ENCODE peak calls at places on chromosomes 16 and 17, in five cellular contexts. Q is OCI-LY7, A is astrocyte of the spinal cord, O is dorsolateral prefrontal cortex, F is AG10803. M is an unnamed sample.

GRCh38 chr17:67157732-67158639 is 87.0 kb downstream of the HELZ start:
- DNase-seq in Q (peak; percentile 39), A (peak; percentile 38), O (no peak), F (peak; percentile 41), M (no peak)

GRCh38 chr17:61485067-61485775 is 33.0 kb downstream of the TBX4 start:
- DNase-seq in Q (no peak), A (no peak), O (no peak), F (no peak), M (no peak)

GRCh38 chr17:40953876-40954275 is 12.9 kb downstream of the KRT39 start:
- DNase-seq in Q (no peak), A (peak; percentile 76), O (no peak), F (peak; percentile 90), M (peak; percentile 81)

GRCh38 chr17:29784661-29785060 is 145.4 kb downstream of the SSH2 start:
- DNase-seq in Q (no peak), A (peak; percentile 23), O (no peak), F (peak; percentile 6), M (no peak)

GRCh38 chr17:40827746-40828453 is 5.5 kb upstream of the KRT10 start:
- DNase-seq in Q (no peak), A (peak; percentile 70), O (no peak), F (no peak), M (no peak)

GRCh38 chr17:43377056-43377810 is 21.6 kb upstream of the ARL4D start:
- DNase-seq in Q (no peak), A (no peak), O (no peak), F (no peak), M (no peak)

GRCh38 chr17:29170682-29171081 is 9.5 kb downstream of the MYO18A start:
- DNase-seq in Q (no peak), A (no peak), O (no peak), F (no peak), M (no peak)

GRCh38 chr17:35315283-35315682 is 58.1 kb downstream of the SLFN11 start:
- DNase-seq in Q (no peak), A (peak; percentile 84), O (no peak), F (peak; percentile 91), M (peak; percentile 44)

GRCh38 chr16:84141143-84141670 is 3.8 kb downstream of the HSDL1 start:
- DNase-seq in Q (peak; percentile 69), A (no peak), O (no peak), F (no peak), M (no peak)

GRCh38 chr17:40362696-40363479 is 1.6 kb downstream of the GJD3 start:
- DNase-seq in Q (peak; percentile 82), A (peak; percentile 75), O (no peak), F (peak; percentile 73), M (no peak)

GRCh38 chr17:63823659-63824331 is 3.4 kb upstream of the PSMC5 start:
- DNase-seq in Q (no peak), A (no peak), O (no peak), F (no peak), M (no peak)

GRCh38 chr16:19644877-19645276 is 73.2 kb downstream of the KNOP1 start:
- DNase-seq in Q (no peak), A (peak; percentile 48), O (no peak), F (no peak), M (no peak)

GRCh38 chr17:28570716-28571254 is 539 bp downstream of the PIGS start:
- DNase-seq in Q (peak; percentile 38), A (no peak), O (peak; percentile 43), F (no peak), M (no peak)

GRCh38 chr16:71899171-71899570 is 3.8 kb downstream of the IST1 start:
- DNase-seq in Q (no peak), A (no peak), O (no peak), F (no peak), M (no peak)

GRCh38 chr16:71894229-71894920 is 956 bp upstream of the IST1 start:
- DNase-seq in Q (peak; percentile 43), A (peak; percentile 70), O (peak; percentile 52), F (peak; percentile 56), M (no peak)

GRCh38 chr16:71894921-71895678 is at the start of gene IST1:
- DNase-seq in Q (peak; percentile 99), A (peak; percentile 99), O (peak; percentile 98), F (peak; percentile 99), M (peak; percentile 92)

GRCh38 chr16:71895679-71896385 is 501 bp downstream of the IST1 start:
- DNase-seq in Q (peak; percentile 59), A (peak; percentile 44), O (no peak), F (peak; percentile 61), M (no peak)

GRCh38 chr16:71896688-71897368 is 1.5 kb downstream of the IST1 start:
- DNase-seq in Q (no peak), A (no peak), O (no peak), F (no peak), M (no peak)
- H3K4me3 ChIP-seq in Q (peak overlapping the region; percentile 95), A (peak overlapping the region; percentile 90), O (peak overlapping the region; percentile 93), F (peak overlapping the region; percentile 88), M (peak overlapping the region; percentile 90)

DNA sequence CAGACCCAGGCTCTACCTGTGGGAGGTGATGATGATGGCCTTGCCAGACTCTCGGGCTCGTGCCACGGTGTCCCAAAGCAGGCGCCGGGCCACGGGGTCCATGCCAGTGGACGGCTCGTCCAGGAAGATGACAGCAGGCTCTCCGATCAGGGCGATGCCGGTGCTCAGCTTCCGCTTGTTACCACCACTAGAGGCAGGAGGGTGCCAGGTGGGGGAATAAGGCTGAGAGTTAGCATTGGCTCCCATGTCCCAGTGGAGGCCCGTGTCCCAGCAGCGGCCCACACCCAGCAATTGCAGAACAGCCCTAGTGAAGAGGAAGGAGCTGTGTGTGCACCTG is 10.3 kb upstream of the RNPS1 start:
- DNase-seq in Q (peak; percentile 34), A (no peak), O (no peak), F (no peak), M (no peak)
- TF ChIP-seq CTCF in Q (peak; percentile 59), A (peak; percentile 12), O (no peak), F (no peak), M (no peak)

DNA sequence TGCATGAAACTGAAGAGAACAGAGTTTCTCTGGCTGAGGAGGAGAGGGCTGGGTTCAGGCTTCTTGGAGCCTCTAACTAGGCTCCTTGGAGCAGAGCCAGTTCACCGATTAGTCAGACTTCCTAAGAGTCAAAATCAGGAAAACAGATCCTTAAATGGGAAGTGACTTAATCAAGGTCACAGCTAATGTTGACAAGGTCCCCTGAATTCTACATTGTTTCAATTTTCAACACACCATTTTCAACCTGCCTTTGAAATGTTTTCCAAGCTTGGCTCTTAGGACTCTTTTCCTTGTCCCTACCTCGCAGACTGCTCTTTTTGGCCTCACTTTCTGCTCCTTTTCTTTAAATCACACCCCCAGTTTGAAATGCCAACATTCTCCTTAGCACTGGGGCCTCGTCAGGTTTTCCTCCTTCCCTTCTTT is 16.3 kb downstream of the MYL4 start:
- DNase-seq in Q (no peak), A (peak; percentile 92), O (no peak), F (peak; percentile 84), M (peak; percentile 50)
- H3K4me3 ChIP-seq in Q (no peak overlapping the region), A (no peak overlapping the region), O (no peak overlapping the region), F (no peak overlapping the region), M (no peak overlapping the region)

DNA sequence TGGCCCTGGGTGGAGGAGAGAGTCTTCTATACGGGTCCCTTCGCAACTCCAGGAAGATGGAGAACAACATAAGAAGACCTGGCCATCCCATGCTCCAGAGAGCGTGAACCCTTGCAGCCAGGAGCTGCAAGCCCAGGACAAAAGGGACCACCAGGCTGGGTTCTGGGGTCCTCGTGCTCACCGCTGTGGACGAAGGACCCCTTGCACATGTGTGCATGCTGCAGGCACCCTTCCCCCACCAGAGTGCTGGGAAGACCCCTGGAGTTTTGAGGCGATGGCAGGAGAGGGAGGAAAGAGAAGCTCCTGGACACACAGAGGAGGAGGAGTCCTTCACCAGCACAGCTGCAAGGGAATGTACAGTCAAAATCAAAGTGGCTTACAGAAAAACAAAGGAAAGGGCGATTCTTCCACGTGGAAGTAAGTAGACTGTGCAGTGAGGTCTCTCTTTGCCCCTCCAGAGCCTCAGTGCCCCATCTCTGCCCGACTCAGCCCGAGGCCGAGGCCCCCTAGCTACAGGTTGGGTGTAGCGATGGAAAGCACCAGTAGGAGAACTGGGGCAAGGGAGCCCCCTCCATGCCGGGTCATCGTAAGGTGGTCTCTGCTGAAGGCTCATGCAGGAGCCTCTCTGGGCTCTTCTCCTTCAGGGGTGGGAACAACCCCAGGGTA is 51.3 kb downstream of the PIMREG start:
- DNase-seq in Q (no peak), A (no peak), O (no peak), F (no peak), M (no peak)
- TF ChIP-seq CTCF in Q (peak; percentile 72), A (peak; percentile 12), O (no peak), F (no peak), M (no peak)

DNA sequence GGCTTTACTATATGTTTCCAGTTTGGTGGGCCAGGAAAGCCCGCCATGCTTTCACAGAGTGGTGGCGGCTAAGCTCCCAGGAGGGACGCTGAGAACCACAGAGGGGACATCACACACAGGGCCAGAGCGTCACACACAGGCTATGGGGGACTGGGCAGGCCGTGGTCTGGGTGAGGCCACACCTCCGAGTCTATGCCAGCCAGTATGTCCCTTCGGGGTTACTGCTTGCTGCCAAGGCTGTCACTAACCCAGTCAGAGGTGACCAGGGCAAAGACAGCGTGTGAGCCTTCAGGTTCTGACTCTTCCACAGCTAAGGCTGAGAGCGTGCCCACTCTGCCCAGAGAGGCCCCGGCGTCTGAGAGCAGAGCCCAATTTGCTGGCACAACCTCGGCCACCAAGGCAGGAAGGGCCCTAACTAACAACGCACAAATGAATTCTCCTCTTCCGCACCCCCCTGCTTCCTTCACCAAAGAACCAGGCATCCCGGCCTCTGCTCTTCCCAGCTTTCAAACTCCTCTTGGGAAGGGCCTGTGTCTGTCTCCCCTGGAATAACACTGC is 2.9 kb downstream of the PLD6 start:
- DNase-seq in Q (no peak), A (no peak), O (no peak), F (no peak), M (no peak)
- H3K4me3 ChIP-seq in Q (no peak overlapping the region), A (no peak overlapping the region), O (no peak overlapping the region), F (no peak overlapping the region), M (no peak overlapping the region)

DNA sequence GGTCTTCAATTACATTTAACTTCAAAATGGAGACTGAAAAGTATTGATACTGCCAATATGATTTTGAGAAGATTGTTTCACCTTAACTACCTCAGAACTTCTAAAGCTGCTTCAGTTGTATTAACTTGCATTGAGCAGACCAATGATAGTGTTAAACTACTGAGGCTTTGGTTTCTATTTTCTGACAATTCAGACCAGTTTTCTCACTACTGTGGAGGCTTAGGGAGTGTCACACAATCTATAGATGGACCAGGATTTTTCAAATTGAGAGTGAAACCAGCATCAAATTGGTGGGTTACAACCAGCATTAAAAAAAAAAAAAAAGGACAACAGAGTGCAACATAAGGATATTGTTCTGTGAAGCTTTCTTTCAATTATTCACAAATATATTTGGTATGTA is 21.2 kb downstream of the COG1 start:
- DNase-seq in Q (no peak), A (no peak), O (no peak), F (no peak), M (no peak)
- TF ChIP-seq CTCF in Q (no peak), A (no peak), O (no peak), F (no peak), M (no peak)

GRCh38 chr17:33523577-33523981 is 230.5 kb upstream of the ASIC2 start:
- DNase-seq in Q (no peak), A (no peak), O (peak; percentile 81), F (peak; percentile 29), M (no peak)

GRCh38 chr17:33522623-33523022 is 229.5 kb upstream of the ASIC2 start:
- DNase-seq in Q (no peak), A (no peak), O (no peak), F (no peak), M (no peak)

GRCh38 chr17:33519692-33520091 is 226.6 kb upstream of the ASIC2 start:
- DNase-seq in Q (no peak), A (no peak), O (no peak), F (no peak), M (no peak)

GRCh38 chr17:33520404-33521032 is 227.4 kb upstream of the ASIC2 start:
- DNase-seq in Q (peak; percentile 37), A (no peak), O (peak; percentile 40), F (peak; percentile 3), M (no peak)

GRCh38 chr17:33521784-33522183 is 228.7 kb upstream of the ASIC2 start:
- DNase-seq in Q (peak; percentile 4), A (no peak), O (no peak), F (no peak), M (no peak)
- H3K4me3 ChIP-seq in Q (no peak overlapping the region), A (no peak overlapping the region), O (no peak overlapping the region), F (no peak overlapping the region), M (no peak overlapping the region)

M was measured in AG04449.